ENCODE peak calls at places on chromosomes 1 and 21, in nine cellular contexts. A, P, Q, M, W, X, G, D and V are unnamed samples.

GRCh38 chr21:42012763-42013329 is 2.7 kb upstream of the ZBTB21 start:
- DNase-seq in A (no peak), P (no peak), Q (no peak), M (no peak), W (no peak), X (no peak), G (no peak), D (no peak), V (no peak)

GRCh38 chr1:18326171-18326950 is 154.4 kb upstream of the KLHDC7A start:
- DNase-seq in A (no peak), P (no peak), Q (no peak), M (no peak), W (no peak), X (no peak), G (no peak), D (no peak), V (peak)

GRCh38 chr21:44748621-44749020 is 37.2 kb upstream of the TSPEAR start:
- DNase-seq in A (no peak), P (no peak), Q (no peak), M (no peak), W (no peak), X (no peak), G (no peak), D (no peak), V (no peak)

GRCh38 chr1:153360592-153360991 is 2.9 kb downstream of the S100A9 start:
- DNase-seq in A (no peak), P (no peak), Q (no peak), M (peak), W (no peak), X (no peak), G (no peak), D (no peak), V (no peak)

GRCh38 chr1:92817986-92818764 is 13.7 kb upstream of the RPL5 start:
- DNase-seq in A (no peak), P (no peak), Q (peak), M (no peak), W (no peak), X (no peak), G (peak), D (peak), V (no peak)

GRCh38 chr1:32871364-32872188 is 864 bp upstream of the FNDC5 start:
- DNase-seq in A (no peak), P (no peak), Q (peak), M (no peak), W (no peak), X (no peak), G (no peak), D (no peak), V (no peak)

GRCh38 chr1:2466834-2467554 is 9.1 kb upstream of the PLCH2 start:
- DNase-seq in A (no peak), P (peak), Q (no peak), M (no peak), W (no peak), X (no peak), G (no peak), D (peak), V (no peak)

GRCh38 chr1:12047120-12047876 is 15.8 kb upstream of the TNFRSF8 start:
- DNase-seq in A (peak), P (peak), Q (peak), M (no peak), W (no peak), X (no peak), G (no peak), D (peak), V (no peak)

GRCh38 chr1:70840260-70840953 is 207.2 kb downstream of the PTGER3 start:
- DNase-seq in A (no peak), P (no peak), Q (no peak), M (no peak), W (no peak), X (no peak), G (peak), D (no peak), V (no peak)

GRCh38 chr1:24393892-24394291 is 19.7 kb downstream of the STPG1 start:
- DNase-seq in A (no peak), P (no peak), Q (no peak), M (no peak), W (no peak), X (peak), G (peak), D (no peak), V (no peak)